ENCODE peak calls at places on chromosomes 3 and 15, in five cellular contexts. P is IMR-90, D is A549, T is GM12878, E is SK-N-SH. U is an unnamed sample.

GRCh38 chr3:149195221-149195620 is 26.4 kb downstream of the CP start:
- DNase-seq in E (no peak), P (no peak), D (no peak), T (no peak), U (no peak)

GRCh38 chr3:160376681-160377080 is 22.3 kb downstream of the IFT80 start:
- DNase-seq in E (no peak), P (peak; percentile 50), T (no peak), D (no peak), U (no peak)

GRCh38 chr3:58585994-58586393 is 8.8 kb upstream of the FAM107A start:
- DNase-seq in D (no peak), T (no peak), P (no peak), E (no peak), U (no peak)

GRCh38 chr15:90881978-90882721 is 2.2 kb upstream of the FES start:
- DNase-seq in P (no peak), D (no peak), T (no peak), E (no peak), U (no peak)

GRCh38 chr3:65953881-65954733 is 84.6 kb downstream of the MAGI1 start:
- DNase-seq in T (no peak), D (no peak), P (no peak), E (no peak), U (no peak)

GRCh38 chr3:61872077-61872706 is 310.8 kb downstream of the PTPRG start:
- DNase-seq in P (no peak), D (no peak), E (no peak), T (no peak), U (no peak)

GRCh38 chr15:77550275-77551251 is 82.1 kb downstream of the LINGO1 start:
- DNase-seq in D (no peak), E (no peak), T (no peak), P (no peak), U (no peak)

GRCh38 chr3:62875103-62876002 is at the start of gene CADPS:
- DNase-seq in D (no peak), E (peak; percentile 65), P (no peak), T (no peak), U (no peak)

GRCh38 chr3:79253704-79254103 is 514.1 kb downstream of the ROBO1 start:
- DNase-seq in E (no peak), T (no peak), P (no peak), D (no peak), U (no peak)

GRCh38 chr3:139774570-139775302 is 97.0 kb upstream of the NMNAT3 start:
- DNase-seq in E (peak; percentile 36), T (no peak), P (no peak), D (no peak), U (no peak)

GRCh38 chr3:29618395-29619291 is 337.8 kb downstream of the RBMS3 start:
- DNase-seq in D (no peak), T (no peak), P (peak; percentile 22), E (no peak), U (no peak)

GRCh38 chr3:55481067-55481917 is 5.8 kb downstream of the WNT5A start:
- DNase-seq in P (peak; percentile 83), D (no peak), T (no peak), E (peak; percentile 83), U (no peak)

GRCh38 chr3:128568602-128569490 is 75.8 kb upstream of the GATA2 start:
- DNase-seq in T (no peak), D (no peak), P (no peak), E (no peak), U (no peak)

GRCh38 chr15:49418811-49419210 is 4.2 kb upstream of the FGF7 start:
- DNase-seq in T (no peak), E (no peak), D (no peak), P (no peak), U (no peak)

GRCh38 chr3:67196677-67197076 is 198.6 kb downstream of the KBTBD8 start:
- DNase-seq in T (no peak), D (no peak), E (no peak), P (no peak), U (no peak)

GRCh38 chr3:48952510-48953118 is 34.0 kb downstream of the ARIH2 start:
- DNase-seq in P (no peak), E (peak; percentile 36), D (no peak), T (no peak), U (peak; percentile 31)

GRCh38 chr3:58167431-58168351 is 43.1 kb downstream of the DNASE1L3 start:
- DNase-seq in T (no peak), P (peak; percentile 65), E (peak; percentile 79), D (peak; percentile 46), U (peak; percentile 69)

GRCh38 chr3:63295356-63295755 is 17.2 kb downstream of the SYNPR start:
- DNase-seq in D (no peak), T (no peak), P (no peak), E (no peak), U (no peak)

GRCh38 chr3:49017978-49018706 is at the start of gene DALRD3:
- DNase-seq in D (peak; percentile 33), T (no peak), P (peak; percentile 51), E (peak; percentile 89), U (peak; percentile 89)

GRCh38 chr15:64847448-64847847 is 5.7 kb downstream of the PLEKHO2 start:
- DNase-seq in P (no peak), E (no peak), D (no peak), T (no peak), U (no peak)

GRCh38 chr3:144843099-144843498 is 871.5 kb downstream of the DIPK2A start:
- DNase-seq in E (no peak), D (no peak), T (no peak), P (no peak), U (no peak)

GRCh38 chr15:74006774-74007639 is 12.5 kb downstream of the PML start:
- DNase-seq in E (no peak), P (no peak), T (no peak), D (no peak), U (no peak)

GRCh38 chr3:126023390-126023789 is 54.4 kb downstream of the ROPN1B start:
- DNase-seq in T (no peak), E (no peak), P (no peak), D (no peak), U (no peak)

GRCh38 chr3:69809076-69809835 is 70.0 kb downstream of the MITF start:
- DNase-seq in T (no peak), E (no peak), P (peak; percentile 41), D (no peak), U (no peak)

GRCh38 chr3:42159706-42160472 is 68.7 kb downstream of the TRAK1 start:
- DNase-seq in P (no peak), D (peak; percentile 81), T (no peak), E (peak; percentile 86), U (peak; percentile 67)

GRCh38 chr3:42162462-42162861 is 71.3 kb downstream of the TRAK1 start:
- DNase-seq in P (no peak), E (no peak), D (no peak), T (no peak), U (no peak)

GRCh38 chr3:42163622-42164244 is 72.6 kb downstream of the TRAK1 start:
- DNase-seq in E (no peak), T (no peak), P (no peak), D (no peak), U (no peak)

GRCh38 chr3:42159147-42159546 is 68.0 kb downstream of the TRAK1 start:
- DNase-seq in E (peak; percentile 37), P (no peak), T (no peak), D (no peak), U (no peak)

DNA sequence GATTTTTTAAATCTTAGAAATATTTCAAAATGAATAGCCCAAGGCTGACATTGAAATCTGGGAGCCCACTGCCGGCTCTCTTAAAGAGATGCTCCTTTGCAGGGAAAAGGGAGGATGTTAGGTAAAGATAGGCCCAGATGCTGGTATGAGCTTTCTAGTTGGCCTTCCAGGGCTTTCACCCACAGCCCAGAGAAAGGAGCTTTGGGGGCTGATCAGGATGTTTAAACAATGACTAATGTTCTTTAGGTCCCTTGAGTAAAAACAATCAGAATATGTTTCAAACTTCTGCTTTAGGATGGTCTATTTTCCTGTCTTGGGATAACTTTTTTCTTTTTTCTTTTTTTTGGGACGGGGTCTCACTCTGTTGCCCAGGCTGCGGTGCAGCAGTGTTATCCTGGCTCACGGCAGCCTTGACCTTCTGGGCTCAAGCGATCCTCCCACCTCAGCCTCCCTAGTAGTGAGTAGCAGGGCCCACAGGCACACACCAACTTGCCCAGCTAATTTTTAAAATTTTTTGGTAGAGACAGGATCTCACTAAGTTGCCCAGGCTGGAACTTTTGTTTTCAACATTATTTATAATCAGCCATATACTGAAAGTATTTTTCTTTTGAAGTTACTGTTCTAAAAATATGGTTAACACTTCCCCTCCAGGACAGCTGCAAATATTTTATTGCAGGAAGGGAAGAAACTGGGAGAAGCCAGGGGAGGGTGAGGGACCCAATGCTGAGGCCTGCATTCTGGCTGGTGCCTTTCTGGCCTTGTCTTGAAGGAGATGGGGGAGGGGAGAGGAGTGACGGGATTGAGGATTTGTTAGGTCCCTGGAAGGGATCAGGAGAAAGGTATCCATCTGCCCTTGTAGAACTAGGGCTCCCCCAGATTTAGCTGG is 70.1 kb downstream of the TRAK1 start:
- DNase-seq in P (peak; percentile 50), D (no peak), T (no peak), E (no peak), U (no peak)
- TF ChIP-seq RCOR1 in P (no peak), D (no peak), T (no peak), E (no peak), U (no peak)

DNA sequence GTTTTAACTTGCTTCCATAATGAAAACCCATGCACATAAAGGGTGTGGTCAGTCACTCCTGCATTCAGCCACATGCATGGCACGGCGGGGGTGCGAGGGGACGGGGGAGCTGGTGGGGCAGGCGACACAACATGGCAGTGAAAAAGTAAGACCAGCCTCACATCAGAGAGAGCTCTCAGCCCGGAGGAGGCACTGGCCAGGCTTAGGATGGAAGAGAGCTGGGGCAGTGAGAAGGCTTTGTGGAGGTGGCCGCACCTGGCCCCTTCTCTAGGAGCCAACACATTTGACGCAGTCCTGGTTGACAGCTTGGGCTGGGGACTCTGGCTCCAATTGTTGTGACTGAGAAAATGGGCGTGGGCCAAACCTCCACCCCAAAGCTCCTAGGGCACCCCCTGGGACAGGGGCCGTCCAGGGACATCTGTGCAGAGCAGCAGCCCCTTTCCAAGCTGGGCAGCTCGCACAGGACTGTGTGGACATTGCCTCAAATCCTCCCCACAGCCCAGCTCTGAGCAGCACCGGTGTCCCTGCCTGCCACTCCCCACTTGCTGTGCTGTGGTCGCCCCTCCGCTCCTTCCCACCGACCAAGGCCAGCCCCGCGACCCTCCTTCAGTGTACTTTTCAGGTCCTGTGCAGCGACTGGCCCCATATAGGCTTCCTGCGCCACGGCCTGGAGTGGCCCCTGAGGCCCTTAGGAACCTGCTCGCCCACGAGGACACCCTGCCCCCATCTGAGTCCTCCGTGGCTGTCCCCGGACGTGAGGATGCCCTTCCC is 126.0 kb upstream of the IQSEC1 start:
- DNase-seq in P (no peak), D (no peak), E (no peak), T (no peak), U (no peak)
- TF ChIP-seq RCOR1 in P (no peak), D (no peak), E (no peak), T (no peak), U (no peak)

GRCh38 chr15:66886241-66886675 is 179.1 kb upstream of the SMAD3 start:
- DNase-seq in E (no peak), P (no peak), T (no peak), D (no peak), U (no peak)
- TF ChIP-seq RCOR1 in E (no peak), P (no peak), T (no peak), D (no peak), U (no peak)

GRCh38 chr3:142595581-142595950 is 627 bp upstream of the PLS1 start:
- DNase-seq in E (no peak), T (no peak), D (peak; percentile 40), P (peak; percentile 86), U (peak; percentile 13)

GRCh38 chr3:142595141-142595540 is 1.1 kb upstream of the PLS1 start:
- DNase-seq in P (no peak), D (no peak), T (no peak), E (no peak), U (no peak)

GRCh38 chr3:142597898-142598297 is 1.7 kb downstream of the PLS1 start:
- DNase-seq in P (no peak), D (no peak), T (no peak), E (no peak), U (no peak)

GRCh38 chr3:142596726-142597088 is 514 bp downstream of the PLS1 start:
- DNase-seq in T (no peak), E (no peak), P (no peak), D (peak; percentile 33), U (no peak)

GRCh38 chr3:142595951-142596725 is at the start of gene PLS1:
- DNase-seq in P (peak; percentile 70), E (peak; percentile 96), T (peak; percentile 37), D (peak; percentile 95), U (peak; percentile 98)
- TF ChIP-seq RCOR1 in P (peak; percentile 26), E (peak; percentile 30), T (peak; percentile 92), D (peak; percentile 25), U (peak; percentile 85)

U was measured in K562.